ENCODE peak calls at places on chromosome 4, in six cellular contexts. V, U, C, D, K and H are unnamed samples.

GRCh38 chr4:53693408-53693807 is 102.1 kb upstream of the LNX1 start:
- DNase-seq in V (no peak), K (no peak), U (no peak), D (no peak), C (no peak), H (no peak)

GRCh38 chr4:174746710-174747109 is 82.3 kb downstream of the GLRA3 start:
- DNase-seq in C (no peak), D (no peak), K (no peak), U (no peak), V (no peak), H (no peak)

GRCh38 chr4:170247585-170247984 is 157.8 kb upstream of the AADAT start:
- DNase-seq in K (no peak), U (no peak), V (peak; percentile 67), D (no peak), C (no peak), H (no peak)

GRCh38 chr4:40323866-40324265 is 11.3 kb upstream of the CHRNA9 start:
- DNase-seq in D (no peak), U (peak; percentile 51), V (no peak), C (no peak), K (no peak), H (no peak)

GRCh38 chr4:176769519-176769918 is 23.2 kb downstream of the VEGFC start:
- DNase-seq in D (no peak), U (no peak), K (peak; percentile 98), C (no peak), V (peak; percentile 93), H (peak; percentile 45)

GRCh38 chr4:148633720-148634119 is 191.5 kb upstream of the NR3C2 start:
- DNase-seq in V (no peak), D (peak; percentile 26), C (no peak), U (no peak), K (no peak), H (no peak)

GRCh38 chr4:159900562-159900961 is 797.7 kb downstream of the RAPGEF2 start:
- DNase-seq in V (no peak), U (no peak), K (no peak), C (no peak), D (no peak), H (no peak)

GRCh38 chr4:130192787-130193186 is 1096.8 kb downstream of the C4orf33 start:
- DNase-seq in C (no peak), V (no peak), K (no peak), D (no peak), U (no peak), H (no peak)

GRCh38 chr4:123476089-123476488 is 79.5 kb downstream of the SPRY1 start:
- DNase-seq in C (no peak), V (no peak), U (no peak), K (no peak), D (no peak), H (no peak)
- H3K4me2 ChIP-seq in C (no peak overlapping the region), V (no peak overlapping the region), U (no peak overlapping the region), K (no peak overlapping the region), D (no peak overlapping the region), H (no peak overlapping the region)

DNA sequence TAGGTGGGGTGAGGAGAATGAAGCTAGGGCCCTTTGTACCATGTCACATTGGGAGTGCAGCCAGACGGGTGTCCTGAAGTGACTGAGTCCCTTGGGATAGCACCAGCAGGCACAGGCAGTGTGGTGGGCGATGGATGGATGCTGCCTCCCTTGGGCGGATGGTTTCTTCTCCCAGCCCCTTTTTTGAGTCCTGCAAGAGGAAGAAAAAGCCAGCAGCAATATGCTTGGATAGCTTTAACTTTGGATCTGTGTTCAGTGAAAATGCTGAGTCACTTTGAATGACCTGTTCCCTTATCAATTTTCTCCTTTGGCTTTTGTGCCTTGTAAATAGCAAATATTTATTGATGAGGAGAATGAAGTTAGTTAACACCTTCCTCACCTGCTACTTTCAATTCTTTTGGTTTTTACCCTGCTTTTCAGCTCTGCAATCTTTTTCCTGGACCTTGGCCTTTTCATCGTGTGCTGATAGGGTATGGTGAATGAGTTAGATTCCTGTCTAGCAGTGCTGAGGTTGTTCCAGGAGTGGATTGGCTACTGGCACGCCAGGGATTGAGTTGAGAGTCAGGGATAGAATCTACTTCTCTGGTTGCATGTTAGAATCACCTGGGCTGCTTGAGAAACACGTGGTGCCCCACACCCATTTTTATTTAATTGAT is 10.2 kb downstream of the DCUN1D4 start:
- DNase-seq in U (peak; percentile 60), V (no peak), D (peak; percentile 67), K (peak; percentile 18), C (no peak), H (no peak)
- H3K4me2 ChIP-seq in U (no peak overlapping the region), V (peak overlapping the region; percentile 8), D (peak overlapping the region; percentile 34), K (no peak overlapping the region), C (no peak overlapping the region), H (peak overlapping the region; percentile 9)

GRCh38 chr4:155603360-155603891 is 63.2 kb upstream of the GUCY1A1 start:
- DNase-seq in K (peak; percentile 85), U (no peak), V (peak; percentile 71), D (no peak), C (no peak), H (no peak)

GRCh38 chr4:155602351-155603140 is 64.1 kb upstream of the GUCY1A1 start:
- DNase-seq in U (peak; percentile 33), C (no peak), V (peak; percentile 76), K (no peak), D (no peak), H (no peak)

GRCh38 chr4:155609455-155610059 is 57.1 kb upstream of the GUCY1A1 start:
- DNase-seq in U (no peak), C (no peak), V (peak; percentile 25), K (no peak), D (no peak), H (no peak)

GRCh38 chr4:155608231-155608885 is 58.3 kb upstream of the GUCY1A1 start:
- DNase-seq in K (no peak), C (no peak), D (no peak), V (no peak), U (peak; percentile 4), H (no peak)

GRCh38 chr4:155604718-155605601 is 61.7 kb upstream of the GUCY1A1 start:
- DNase-seq in V (peak; percentile 79), U (no peak), D (no peak), C (no peak), K (peak; percentile 95), H (no peak)
- H3K4me2 ChIP-seq in V (peak overlapping the region; percentile 29), U (no peak overlapping the region), D (no peak overlapping the region), C (no peak overlapping the region), K (peak overlapping the region; percentile 6), H (no peak overlapping the region)

GRCh38 chr4:86481429-86481828 is 112.7 kb upstream of the PTPN13 start:
- DNase-seq in K (no peak), V (no peak), C (no peak), D (no peak), U (no peak), H (no peak)

GRCh38 chr4:86487738-86488137 is 106.4 kb upstream of the PTPN13 start:
- DNase-seq in U (no peak), C (no peak), K (no peak), V (no peak), D (no peak), H (no peak)

GRCh38 chr4:86482851-86483490 is 111.1 kb upstream of the PTPN13 start:
- DNase-seq in C (peak; percentile 42), D (no peak), V (no peak), U (peak; percentile 96), K (no peak), H (no peak)

GRCh38 chr4:86484241-86484640 is 109.9 kb upstream of the PTPN13 start:
- DNase-seq in U (no peak), C (peak; percentile 67), K (peak; percentile 33), D (no peak), V (no peak), H (no peak)

DNA sequence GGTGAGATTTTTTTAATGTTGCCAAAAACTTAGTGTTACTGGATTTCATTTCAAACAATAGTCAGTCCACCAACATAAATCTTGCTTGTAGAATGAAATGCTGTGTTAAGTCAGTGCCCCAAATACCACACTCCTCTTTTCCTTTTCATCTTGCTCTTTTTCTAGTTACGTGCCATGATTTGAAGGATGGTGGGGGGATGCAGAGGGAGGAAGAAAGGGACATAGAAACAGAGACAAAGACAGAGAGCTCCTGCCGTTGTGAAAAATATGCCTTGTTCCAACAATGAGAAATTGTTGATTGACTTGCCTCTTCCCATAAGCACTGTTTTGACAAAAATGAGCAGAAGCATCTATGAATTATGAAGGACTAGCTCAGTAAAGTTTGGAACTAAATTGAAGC is 111.8 kb upstream of the PTPN13 start:
- DNase-seq in K (no peak), C (no peak), V (no peak), D (no peak), U (no peak), H (no peak)
- H3K4me2 ChIP-seq in K (peak overlapping the region; percentile 80), C (peak overlapping the region; percentile 1), V (no peak overlapping the region), D (peak overlapping the region; percentile 73), U (no peak overlapping the region), H (no peak overlapping the region)

GRCh38 chr4:3034231-3034630 is 40.1 kb downstream of the HTT-AS start:
- DNase-seq in C (no peak), U (no peak), K (no peak), D (no peak), V (no peak), H (no peak)

GRCh38 chr4:3036131-3036952 is 38.0 kb downstream of the HTT-AS start:
- DNase-seq in V (no peak), K (no peak), U (no peak), D (no peak), C (no peak), H (no peak)

GRCh38 chr4:3037957-3038451 is 36.3 kb downstream of the HTT-AS start:
- DNase-seq in D (no peak), K (no peak), U (no peak), V (no peak), C (no peak), H (no peak)

GRCh38 chr4:3035249-3035648 is 39.1 kb downstream of the HTT-AS start:
- DNase-seq in V (no peak), C (no peak), U (no peak), D (no peak), K (no peak), H (no peak)

DNA sequence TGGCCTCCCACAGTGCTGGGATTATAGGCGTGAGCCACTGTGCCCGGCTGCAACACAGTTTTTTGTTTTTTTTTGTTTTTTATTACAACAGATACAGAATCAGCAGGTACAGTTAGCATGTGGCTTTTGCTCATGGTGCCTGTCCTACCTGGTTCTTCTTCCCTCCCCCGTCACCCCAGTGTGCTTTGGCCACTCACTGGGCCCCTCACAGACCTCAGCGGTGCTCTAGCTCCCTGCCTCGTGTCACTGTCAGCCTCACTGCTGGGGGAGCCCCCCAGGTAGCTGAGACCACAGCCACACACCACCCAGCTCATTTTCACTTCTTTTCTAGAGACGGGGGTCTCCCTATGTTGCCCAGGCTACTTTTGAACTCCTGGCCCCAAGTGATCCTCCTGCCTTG is 38.7 kb downstream of the HTT-AS start:
- DNase-seq in C (no peak), V (no peak), D (no peak), U (no peak), K (no peak), H (no peak)
- H3K4me2 ChIP-seq in C (no peak overlapping the region), V (no peak overlapping the region), D (no peak overlapping the region), U (no peak overlapping the region), K (no peak overlapping the region), H (no peak overlapping the region)